ENCODE peak calls at places on chromosomes 6 and 20, in seven cellular contexts. One of them, this sample, is unnamed.

GRCh38 chr6:34476462-34476861 is 10.6 kb downstream of the PACSIN1 start:
- DNase-seq in astrocyte of the spinal cord: no peak
- DNase-seq in activated T-cell treated with anti-CD3 and anti-CD28 coated beads for 4 hours: no peak
- DNase-seq in globus pallidus: no peak
- DNase-seq in immature natural killer cell: no peak
- DNase-seq in C1 segment of cervical spinal cord: no peak
- DNase-seq in LHCN-M2: no peak
- DNase-seq in this sample: no peak

GRCh38 chr20:62215020-62215990 is 4.8 kb downstream of the HRH3 start:
- DNase-seq in astrocyte of the spinal cord: no peak
- DNase-seq in activated T-cell treated with anti-CD3 and anti-CD28 coated beads for 4 hours: no peak
- DNase-seq in globus pallidus: no peak
- DNase-seq in immature natural killer cell: no peak
- DNase-seq in C1 segment of cervical spinal cord: no peak
- DNase-seq in LHCN-M2: no peak
- DNase-seq in this sample: no peak

GRCh38 chr6:40295251-40295949 is 291.8 kb downstream of the LRFN2 start:
- DNase-seq in astrocyte of the spinal cord: no peak
- DNase-seq in activated T-cell treated with anti-CD3 and anti-CD28 coated beads for 4 hours: no peak
- DNase-seq in globus pallidus: no peak
- DNase-seq in immature natural killer cell: no peak
- DNase-seq in C1 segment of cervical spinal cord: no peak
- DNase-seq in LHCN-M2: no peak
- DNase-seq in this sample: no peak

GRCh38 chr20:1775117-1775516 is 117.5 kb upstream of the SIRPG start:
- DNase-seq in astrocyte of the spinal cord: peak
- DNase-seq in activated T-cell treated with anti-CD3 and anti-CD28 coated beads for 4 hours: no peak
- DNase-seq in globus pallidus: no peak
- DNase-seq in immature natural killer cell: no peak
- DNase-seq in C1 segment of cervical spinal cord: no peak
- DNase-seq in LHCN-M2: no peak
- DNase-seq in this sample: no peak

GRCh38 chr20:63215101-63216040 is 560 bp downstream of the YTHDF1 start:
- DNase-seq in astrocyte of the spinal cord: peak
- DNase-seq in activated T-cell treated with anti-CD3 and anti-CD28 coated beads for 4 hours: no peak
- DNase-seq in globus pallidus: no peak
- DNase-seq in immature natural killer cell: no peak
- DNase-seq in C1 segment of cervical spinal cord: no peak
- DNase-seq in LHCN-M2: peak
- DNase-seq in this sample: no peak

GRCh38 chr20:37839432-37839827 is 63.5 kb upstream of the VSTM2L start:
- DNase-seq in astrocyte of the spinal cord: no peak
- DNase-seq in activated T-cell treated with anti-CD3 and anti-CD28 coated beads for 4 hours: no peak
- DNase-seq in globus pallidus: no peak
- DNase-seq in immature natural killer cell: no peak
- DNase-seq in C1 segment of cervical spinal cord: no peak
- DNase-seq in LHCN-M2: no peak
- DNase-seq in this sample: no peak

GRCh38 chr20:46939031-46939430 is 44.4 kb downstream of the EYA2 start:
- DNase-seq in astrocyte of the spinal cord: no peak
- DNase-seq in activated T-cell treated with anti-CD3 and anti-CD28 coated beads for 4 hours: no peak
- DNase-seq in globus pallidus: no peak
- DNase-seq in immature natural killer cell: no peak
- DNase-seq in C1 segment of cervical spinal cord: no peak
- DNase-seq in LHCN-M2: peak
- DNase-seq in this sample: no peak

GRCh38 chr20:10096790-10097189 is 62.0 kb downstream of the ANKEF1 start:
- DNase-seq in astrocyte of the spinal cord: no peak
- DNase-seq in activated T-cell treated with anti-CD3 and anti-CD28 coated beads for 4 hours: no peak
- DNase-seq in globus pallidus: no peak
- DNase-seq in immature natural killer cell: no peak
- DNase-seq in C1 segment of cervical spinal cord: no peak
- DNase-seq in LHCN-M2: no peak
- DNase-seq in this sample: no peak

GRCh38 chr20:63708301-63709148 is 686 bp downstream of the ZGPAT start:
- DNase-seq in astrocyte of the spinal cord: no peak
- DNase-seq in activated T-cell treated with anti-CD3 and anti-CD28 coated beads for 4 hours: no peak
- DNase-seq in globus pallidus: no peak
- DNase-seq in immature natural killer cell: peak
- DNase-seq in C1 segment of cervical spinal cord: no peak
- DNase-seq in LHCN-M2: no peak
- DNase-seq in this sample: no peak

GRCh38 chr6:1856381-1856780 is 246.7 kb downstream of the FOXC1 start:
- DNase-seq in astrocyte of the spinal cord: peak
- DNase-seq in activated T-cell treated with anti-CD3 and anti-CD28 coated beads for 4 hours: no peak
- DNase-seq in globus pallidus: no peak
- DNase-seq in immature natural killer cell: no peak
- DNase-seq in C1 segment of cervical spinal cord: no peak
- DNase-seq in LHCN-M2: no peak
- DNase-seq in this sample: no peak

GRCh38 chr6:106077881-106078280 is 8.3 kb upstream of the PRDM1 start:
- DNase-seq in astrocyte of the spinal cord: no peak
- DNase-seq in activated T-cell treated with anti-CD3 and anti-CD28 coated beads for 4 hours: no peak
- DNase-seq in globus pallidus: no peak
- DNase-seq in immature natural killer cell: no peak
- DNase-seq in C1 segment of cervical spinal cord: no peak
- DNase-seq in LHCN-M2: no peak
- DNase-seq in this sample: no peak

GRCh38 chr6:130778946-130779657 is 48.1 kb upstream of the SMLR1 start:
- DNase-seq in astrocyte of the spinal cord: peak
- DNase-seq in activated T-cell treated with anti-CD3 and anti-CD28 coated beads for 4 hours: no peak
- DNase-seq in globus pallidus: no peak
- DNase-seq in immature natural killer cell: no peak
- DNase-seq in C1 segment of cervical spinal cord: no peak
- DNase-seq in LHCN-M2: peak
- DNase-seq in this sample: no peak

GRCh38 chr6:111978826-111979225 is 75.1 kb upstream of the CCN6 start:
- DNase-seq in astrocyte of the spinal cord: peak
- DNase-seq in activated T-cell treated with anti-CD3 and anti-CD28 coated beads for 4 hours: no peak
- DNase-seq in globus pallidus: no peak
- DNase-seq in immature natural killer cell: no peak
- DNase-seq in C1 segment of cervical spinal cord: no peak
- DNase-seq in LHCN-M2: peak
- DNase-seq in this sample: no peak

GRCh38 chr6:147759088-147759487 is 250.6 kb downstream of the SAMD5 start:
- DNase-seq in astrocyte of the spinal cord: no peak
- DNase-seq in activated T-cell treated with anti-CD3 and anti-CD28 coated beads for 4 hours: no peak
- DNase-seq in globus pallidus: no peak
- DNase-seq in immature natural killer cell: no peak
- DNase-seq in C1 segment of cervical spinal cord: no peak
- DNase-seq in LHCN-M2: peak
- DNase-seq in this sample: no peak

GRCh38 chr20:62489940-62490263 is 14.1 kb upstream of the GATA5 start:
- DNase-seq in astrocyte of the spinal cord: no peak
- DNase-seq in activated T-cell treated with anti-CD3 and anti-CD28 coated beads for 4 hours: no peak
- DNase-seq in globus pallidus: no peak
- DNase-seq in immature natural killer cell: no peak
- DNase-seq in C1 segment of cervical spinal cord: no peak
- DNase-seq in LHCN-M2: no peak
- DNase-seq in this sample: no peak

GRCh38 chr6:39707962-39708683 is 17.1 kb downstream of the KIF6 start:
- DNase-seq in astrocyte of the spinal cord: no peak
- DNase-seq in activated T-cell treated with anti-CD3 and anti-CD28 coated beads for 4 hours: no peak
- DNase-seq in globus pallidus: no peak
- DNase-seq in immature natural killer cell: no peak
- DNase-seq in C1 segment of cervical spinal cord: no peak
- DNase-seq in LHCN-M2: no peak
- DNase-seq in this sample: no peak

GRCh38 chr20:18588554-18589043 is 745 bp downstream of the DTD1 start:
- DNase-seq in astrocyte of the spinal cord: no peak
- DNase-seq in activated T-cell treated with anti-CD3 and anti-CD28 coated beads for 4 hours: no peak
- DNase-seq in globus pallidus: peak
- DNase-seq in immature natural killer cell: no peak
- DNase-seq in C1 segment of cervical spinal cord: no peak
- DNase-seq in LHCN-M2: no peak
- DNase-seq in this sample: no peak

GRCh38 chr20:53870426-53871199 is 199.8 kb downstream of the BCAS1 start:
- DNase-seq in astrocyte of the spinal cord: no peak
- DNase-seq in activated T-cell treated with anti-CD3 and anti-CD28 coated beads for 4 hours: no peak
- DNase-seq in globus pallidus: no peak
- DNase-seq in immature natural killer cell: no peak
- DNase-seq in C1 segment of cervical spinal cord: no peak
- DNase-seq in LHCN-M2: no peak
- DNase-seq in this sample: no peak

GRCh38 chr6:72941751-72942150 is 283.5 kb downstream of the KHDC1L start:
- DNase-seq in astrocyte of the spinal cord: no peak
- DNase-seq in activated T-cell treated with anti-CD3 and anti-CD28 coated beads for 4 hours: no peak
- DNase-seq in globus pallidus: no peak
- DNase-seq in immature natural killer cell: no peak
- DNase-seq in C1 segment of cervical spinal cord: no peak
- DNase-seq in LHCN-M2: no peak
- DNase-seq in this sample: no peak

GRCh38 chr6:115514656-115515055 is 546.0 kb downstream of the FRK start:
- DNase-seq in astrocyte of the spinal cord: peak
- DNase-seq in activated T-cell treated with anti-CD3 and anti-CD28 coated beads for 4 hours: no peak
- DNase-seq in globus pallidus: no peak
- DNase-seq in immature natural killer cell: no peak
- DNase-seq in C1 segment of cervical spinal cord: no peak
- DNase-seq in LHCN-M2: peak
- DNase-seq in this sample: no peak

GRCh38 chr6:53035549-53036213 is 29.5 kb upstream of the FBXO9 start:
- DNase-seq in astrocyte of the spinal cord: no peak
- DNase-seq in activated T-cell treated with anti-CD3 and anti-CD28 coated beads for 4 hours: no peak
- DNase-seq in globus pallidus: no peak
- DNase-seq in immature natural killer cell: no peak
- DNase-seq in C1 segment of cervical spinal cord: no peak
- DNase-seq in LHCN-M2: peak
- DNase-seq in this sample: no peak

GRCh38 chr20:31308535-31309162 is at the start of gene DEFB116:
- DNase-seq in astrocyte of the spinal cord: no peak
- DNase-seq in activated T-cell treated with anti-CD3 and anti-CD28 coated beads for 4 hours: no peak
- DNase-seq in globus pallidus: no peak
- DNase-seq in immature natural killer cell: no peak
- DNase-seq in C1 segment of cervical spinal cord: no peak
- DNase-seq in LHCN-M2: no peak
- DNase-seq in this sample: no peak

GRCh38 chr6:18997375-18997826 is 610.3 kb downstream of the RNF144B start:
- DNase-seq in astrocyte of the spinal cord: peak
- DNase-seq in activated T-cell treated with anti-CD3 and anti-CD28 coated beads for 4 hours: no peak
- DNase-seq in globus pallidus: no peak
- DNase-seq in immature natural killer cell: no peak
- DNase-seq in C1 segment of cervical spinal cord: no peak
- DNase-seq in LHCN-M2: no peak
- DNase-seq in this sample: no peak

GRCh38 chr20:33526769-33527168 is 36.9 kb downstream of the CBFA2T2 start:
- DNase-seq in astrocyte of the spinal cord: no peak
- DNase-seq in activated T-cell treated with anti-CD3 and anti-CD28 coated beads for 4 hours: no peak
- DNase-seq in globus pallidus: no peak
- DNase-seq in immature natural killer cell: no peak
- DNase-seq in C1 segment of cervical spinal cord: no peak
- DNase-seq in LHCN-M2: no peak
- DNase-seq in this sample: no peak

GRCh38 chr6:19835605-19836004 is 1.6 kb upstream of the ID4 start:
- DNase-seq in astrocyte of the spinal cord: no peak
- DNase-seq in activated T-cell treated with anti-CD3 and anti-CD28 coated beads for 4 hours: no peak
- DNase-seq in globus pallidus: no peak
- DNase-seq in immature natural killer cell: no peak
- DNase-seq in C1 segment of cervical spinal cord: no peak
- DNase-seq in LHCN-M2: no peak
- DNase-seq in this sample: no peak

GRCh38 chr20:10812738-10813327 is 139.0 kb upstream of the JAG1 start:
- DNase-seq in astrocyte of the spinal cord: no peak
- DNase-seq in activated T-cell treated with anti-CD3 and anti-CD28 coated beads for 4 hours: no peak
- DNase-seq in globus pallidus: no peak
- DNase-seq in immature natural killer cell: no peak
- DNase-seq in C1 segment of cervical spinal cord: no peak
- DNase-seq in LHCN-M2: no peak
- DNase-seq in this sample: no peak

GRCh38 chr6:32819729-32820128 is 2.9 kb upstream of the HLA-DOB start:
- DNase-seq in astrocyte of the spinal cord: peak
- DNase-seq in activated T-cell treated with anti-CD3 and anti-CD28 coated beads for 4 hours: no peak
- DNase-seq in globus pallidus: no peak
- DNase-seq in immature natural killer cell: no peak
- DNase-seq in C1 segment of cervical spinal cord: no peak
- DNase-seq in LHCN-M2: peak
- DNase-seq in this sample: no peak

GRCh38 chr6:35718911-35719381 is 17.9 kb upstream of the ARMC12 start:
- DNase-seq in astrocyte of the spinal cord: peak
- DNase-seq in activated T-cell treated with anti-CD3 and anti-CD28 coated beads for 4 hours: no peak
- DNase-seq in globus pallidus: no peak
- DNase-seq in immature natural killer cell: no peak
- DNase-seq in C1 segment of cervical spinal cord: no peak
- DNase-seq in LHCN-M2: no peak
- DNase-seq in this sample: no peak

GRCh38 chr6:135182120-135182992 is 1.2 kb downstream of the MYB start:
- DNase-seq in astrocyte of the spinal cord: peak
- DNase-seq in activated T-cell treated with anti-CD3 and anti-CD28 coated beads for 4 hours: peak
- DNase-seq in globus pallidus: no peak
- DNase-seq in immature natural killer cell: peak
- DNase-seq in C1 segment of cervical spinal cord: no peak
- DNase-seq in LHCN-M2: no peak
- DNase-seq in this sample: peak

GRCh38 chr6:161417712-161418457 is 144.0 kb upstream of the AGPAT4 start:
- DNase-seq in astrocyte of the spinal cord: peak
- DNase-seq in activated T-cell treated with anti-CD3 and anti-CD28 coated beads for 4 hours: no peak
- DNase-seq in globus pallidus: no peak
- DNase-seq in immature natural killer cell: no peak
- DNase-seq in C1 segment of cervical spinal cord: no peak
- DNase-seq in LHCN-M2: peak
- DNase-seq in this sample: no peak

GRCh38 chr6:37982320-37982719 is 162.8 kb downstream of the ZFAND3 start:
- DNase-seq in astrocyte of the spinal cord: no peak
- DNase-seq in activated T-cell treated with anti-CD3 and anti-CD28 coated beads for 4 hours: no peak
- DNase-seq in globus pallidus: no peak
- DNase-seq in immature natural killer cell: no peak
- DNase-seq in C1 segment of cervical spinal cord: no peak
- DNase-seq in LHCN-M2: no peak
- DNase-seq in this sample: no peak

GRCh38 chr6:16760536-16761468 is at the start of gene ATXN1:
- DNase-seq in astrocyte of the spinal cord: no peak
- DNase-seq in activated T-cell treated with anti-CD3 and anti-CD28 coated beads for 4 hours: peak
- DNase-seq in globus pallidus: peak
- DNase-seq in immature natural killer cell: peak
- DNase-seq in C1 segment of cervical spinal cord: peak
- DNase-seq in LHCN-M2: peak
- DNase-seq in this sample: peak

GRCh38 chr6:142945071-142945445 is at the start of gene HIVEP2:
- DNase-seq in astrocyte of the spinal cord: peak
- DNase-seq in activated T-cell treated with anti-CD3 and anti-CD28 coated beads for 4 hours: peak
- DNase-seq in globus pallidus: peak
- DNase-seq in immature natural killer cell: peak
- DNase-seq in C1 segment of cervical spinal cord: peak
- DNase-seq in LHCN-M2: peak
- DNase-seq in this sample: no peak